ENCODE peak calls at places on chromosomes 2 and 18, in seven cellular contexts. One of them, this sample, is unnamed.

GRCh38 chr2:172229125-172229524 is 126.4 kb upstream of the DLX2 start:
- DNase-seq in fibroblast of lung: no peak
- DNase-seq in H1: no peak
- DNase-seq in MM.1S: no peak
- DNase-seq in astrocyte: no peak
- DNase-seq in K562: no peak
- DNase-seq in PC-3: no peak
- DNase-seq in this sample: no peak

GRCh38 chr2:58973831-58974281 is 732.7 kb upstream of the FANCL start:
- DNase-seq in fibroblast of lung: no peak
- DNase-seq in H1: no peak
- DNase-seq in MM.1S: no peak
- DNase-seq in astrocyte: peak
- DNase-seq in K562: no peak
- DNase-seq in PC-3: no peak
- DNase-seq in this sample: no peak

GRCh38 chr2:140600116-140600515 is 1530.7 kb downstream of the LRP1B start:
- DNase-seq in fibroblast of lung: peak
- DNase-seq in H1: no peak
- DNase-seq in MM.1S: no peak
- DNase-seq in astrocyte: peak
- DNase-seq in K562: no peak
- DNase-seq in PC-3: peak
- DNase-seq in this sample: no peak

GRCh38 chr2:61135510-61135909 is 26.5 kb upstream of the C2orf74 start:
- DNase-seq in fibroblast of lung: peak
- DNase-seq in H1: no peak
- DNase-seq in MM.1S: peak
- DNase-seq in astrocyte: peak
- DNase-seq in K562: peak
- DNase-seq in PC-3: peak
- DNase-seq in this sample: no peak

GRCh38 chr2:129103922-129104878 is 785.5 kb upstream of the HS6ST1 start:
- DNase-seq in fibroblast of lung: no peak
- DNase-seq in H1: no peak
- DNase-seq in MM.1S: no peak
- DNase-seq in astrocyte: no peak
- DNase-seq in K562: no peak
- DNase-seq in PC-3: no peak
- DNase-seq in this sample: no peak

GRCh38 chr2:61368687-61369665 is 101.9 kb downstream of the USP34 start:
- DNase-seq in fibroblast of lung: no peak
- DNase-seq in H1: no peak
- DNase-seq in MM.1S: peak
- DNase-seq in astrocyte: peak
- DNase-seq in K562: no peak
- DNase-seq in PC-3: no peak
- DNase-seq in this sample: no peak

GRCh38 chr2:54629914-54630609 is 93.4 kb upstream of the EML6 start:
- DNase-seq in fibroblast of lung: no peak
- DNase-seq in H1: no peak
- DNase-seq in MM.1S: no peak
- DNase-seq in astrocyte: peak
- DNase-seq in K562: no peak
- DNase-seq in PC-3: peak
- DNase-seq in this sample: no peak

GRCh38 chr2:176490061-176490861 is 221.0 kb downstream of the MTX2 start:
- DNase-seq in fibroblast of lung: peak
- DNase-seq in H1: peak
- DNase-seq in MM.1S: no peak
- DNase-seq in astrocyte: peak
- DNase-seq in K562: peak
- DNase-seq in PC-3: no peak
- DNase-seq in this sample: no peak

GRCh38 chr2:190663839-190664238 is 15.0 kb downstream of the NAB1 start:
- DNase-seq in fibroblast of lung: no peak
- DNase-seq in H1: no peak
- DNase-seq in MM.1S: no peak
- DNase-seq in astrocyte: peak
- DNase-seq in K562: no peak
- DNase-seq in PC-3: peak
- DNase-seq in this sample: no peak

GRCh38 chr18:916562-916961 is 11.9 kb downstream of the ADCYAP1 start:
- DNase-seq in fibroblast of lung: no peak
- DNase-seq in H1: no peak
- DNase-seq in MM.1S: no peak
- DNase-seq in astrocyte: no peak
- DNase-seq in K562: no peak
- DNase-seq in PC-3: no peak
- DNase-seq in this sample: no peak

GRCh38 chr18:52481116-52481515 is 141.1 kb downstream of the DCC start:
- DNase-seq in fibroblast of lung: no peak
- DNase-seq in H1: no peak
- DNase-seq in MM.1S: no peak
- DNase-seq in astrocyte: no peak
- DNase-seq in K562: no peak
- DNase-seq in PC-3: no peak
- DNase-seq in this sample: no peak

GRCh38 chr18:79507546-79508480 is 112.1 kb downstream of the NFATC1 start:
- DNase-seq in fibroblast of lung: peak
- DNase-seq in H1: no peak
- DNase-seq in MM.1S: no peak
- DNase-seq in astrocyte: peak
- DNase-seq in K562: no peak
- DNase-seq in PC-3: peak
- DNase-seq in this sample: no peak

GRCh38 chr2:30026091-30027055 is 105.0 kb upstream of the ALK start:
- DNase-seq in fibroblast of lung: peak
- DNase-seq in H1: peak
- DNase-seq in MM.1S: no peak
- DNase-seq in astrocyte: peak
- DNase-seq in K562: peak
- DNase-seq in PC-3: peak
- DNase-seq in this sample: no peak

GRCh38 chr18:40079786-40080185 is 1875.2 kb upstream of the PIK3C3 start:
- DNase-seq in fibroblast of lung: no peak
- DNase-seq in H1: no peak
- DNase-seq in MM.1S: no peak
- DNase-seq in astrocyte: no peak
- DNase-seq in K562: no peak
- DNase-seq in PC-3: no peak
- DNase-seq in this sample: no peak

GRCh38 chr2:109535217-109535946 is 78.4 kb downstream of the SEPTIN10 start:
- DNase-seq in fibroblast of lung: no peak
- DNase-seq in H1: no peak
- DNase-seq in MM.1S: no peak
- DNase-seq in astrocyte: no peak
- DNase-seq in K562: no peak
- DNase-seq in PC-3: no peak
- DNase-seq in this sample: no peak

GRCh38 chr18:14924226-14924625 is 176.3 kb downstream of the ANKRD30B start:
- DNase-seq in fibroblast of lung: peak
- DNase-seq in H1: no peak
- DNase-seq in MM.1S: no peak
- DNase-seq in astrocyte: no peak
- DNase-seq in K562: no peak
- DNase-seq in PC-3: peak
- DNase-seq in this sample: no peak

GRCh38 chr2:36379710-36380448 is 24.3 kb downstream of the CRIM1 start:
- DNase-seq in fibroblast of lung: peak
- DNase-seq in H1: no peak
- DNase-seq in MM.1S: no peak
- DNase-seq in astrocyte: peak
- DNase-seq in K562: no peak
- DNase-seq in PC-3: peak
- DNase-seq in this sample: no peak

GRCh38 chr2:142843731-142844130 is 33.7 kb upstream of the KYNU start:
- DNase-seq in fibroblast of lung: no peak
- DNase-seq in H1: no peak
- DNase-seq in MM.1S: no peak
- DNase-seq in astrocyte: no peak
- DNase-seq in K562: no peak
- DNase-seq in PC-3: no peak
- DNase-seq in this sample: no peak

GRCh38 chr18:10953672-10954071 is 195.7 kb downstream of the PIEZO2 start:
- DNase-seq in fibroblast of lung: no peak
- DNase-seq in H1: no peak
- DNase-seq in MM.1S: peak
- DNase-seq in astrocyte: no peak
- DNase-seq in K562: no peak
- DNase-seq in PC-3: no peak
- DNase-seq in this sample: no peak

GRCh38 chr2:99389371-99389770 is 52.2 kb downstream of the EIF5B start:
- DNase-seq in fibroblast of lung: peak
- DNase-seq in H1: no peak
- DNase-seq in MM.1S: no peak
- DNase-seq in astrocyte: peak
- DNase-seq in K562: no peak
- DNase-seq in PC-3: no peak
- DNase-seq in this sample: no peak

GRCh38 chr2:54239427-54239826 is 16.6 kb downstream of the TSPYL6 start:
- DNase-seq in fibroblast of lung: peak
- DNase-seq in H1: no peak
- DNase-seq in MM.1S: no peak
- DNase-seq in astrocyte: peak
- DNase-seq in K562: no peak
- DNase-seq in PC-3: peak
- DNase-seq in this sample: no peak

GRCh38 chr2:10169053-10169578 is 46.6 kb downstream of the RRM2 start:
- DNase-seq in fibroblast of lung: no peak
- DNase-seq in H1: no peak
- DNase-seq in MM.1S: no peak
- DNase-seq in astrocyte: no peak
- DNase-seq in K562: no peak
- DNase-seq in PC-3: peak
- DNase-seq in this sample: no peak

GRCh38 chr2:10171006-10171800 is 48.7 kb downstream of the RRM2 start:
- DNase-seq in fibroblast of lung: no peak
- DNase-seq in H1: no peak
- DNase-seq in MM.1S: no peak
- DNase-seq in astrocyte: no peak
- DNase-seq in K562: no peak
- DNase-seq in PC-3: no peak
- DNase-seq in this sample: no peak

GRCh38 chr2:10172033-10172865 is 49.7 kb downstream of the RRM2 start:
- DNase-seq in fibroblast of lung: no peak
- DNase-seq in H1: no peak
- DNase-seq in MM.1S: no peak
- DNase-seq in astrocyte: no peak
- DNase-seq in K562: no peak
- DNase-seq in PC-3: no peak
- DNase-seq in this sample: no peak

GRCh38 chr2:10169581-10169980 is 47.0 kb downstream of the RRM2 start:
- DNase-seq in fibroblast of lung: no peak
- DNase-seq in H1: no peak
- DNase-seq in MM.1S: no peak
- DNase-seq in astrocyte: peak
- DNase-seq in K562: no peak
- DNase-seq in PC-3: no peak
- DNase-seq in this sample: no peak

GRCh38 chr2:10170256-10170655 is 47.7 kb downstream of the RRM2 start:
- DNase-seq in fibroblast of lung: peak
- DNase-seq in H1: no peak
- DNase-seq in MM.1S: no peak
- DNase-seq in astrocyte: peak
- DNase-seq in K562: no peak
- DNase-seq in PC-3: peak
- DNase-seq in this sample: no peak
- H3K9ac ChIP-seq in fibroblast of lung: no peak
- H3K9ac ChIP-seq in H1: no peak
- H3K9ac ChIP-seq in MM.1S: no peak
- H3K9ac ChIP-seq in astrocyte: peak
- H3K9ac ChIP-seq in K562: no peak
- H3K9ac ChIP-seq in PC-3: no peak
- H3K9ac ChIP-seq in this sample: no peak

GRCh38 chr2:235270951-235271350 is 222.9 kb upstream of the AGAP1 start:
- DNase-seq in fibroblast of lung: peak
- DNase-seq in H1: no peak
- DNase-seq in MM.1S: peak
- DNase-seq in astrocyte: peak
- DNase-seq in K562: no peak
- DNase-seq in PC-3: no peak
- DNase-seq in this sample: no peak
- TF ChIP-seq EZH2 in fibroblast of lung: no peak
- TF ChIP-seq EZH2 in H1: no peak
- TF ChIP-seq EZH2 in MM.1S: no peak
- TF ChIP-seq EZH2 in astrocyte: no peak
- TF ChIP-seq EZH2 in K562: no peak
- TF ChIP-seq EZH2 in PC-3: no peak
- TF ChIP-seq EZH2 in this sample: no peak

GRCh38 chr2:231297108-231297908 is 98.2 kb upstream of the B3GNT7 start:
- DNase-seq in fibroblast of lung: peak
- DNase-seq in H1: peak
- DNase-seq in MM.1S: peak
- DNase-seq in astrocyte: peak
- DNase-seq in K562: peak
- DNase-seq in PC-3: peak
- DNase-seq in this sample: no peak
- H3K9ac ChIP-seq in fibroblast of lung: no peak
- H3K9ac ChIP-seq in H1: no peak
- H3K9ac ChIP-seq in MM.1S: no peak
- H3K9ac ChIP-seq in astrocyte: no peak
- H3K9ac ChIP-seq in K562: no peak
- H3K9ac ChIP-seq in PC-3: no peak
- H3K9ac ChIP-seq in this sample: no peak

DNA sequence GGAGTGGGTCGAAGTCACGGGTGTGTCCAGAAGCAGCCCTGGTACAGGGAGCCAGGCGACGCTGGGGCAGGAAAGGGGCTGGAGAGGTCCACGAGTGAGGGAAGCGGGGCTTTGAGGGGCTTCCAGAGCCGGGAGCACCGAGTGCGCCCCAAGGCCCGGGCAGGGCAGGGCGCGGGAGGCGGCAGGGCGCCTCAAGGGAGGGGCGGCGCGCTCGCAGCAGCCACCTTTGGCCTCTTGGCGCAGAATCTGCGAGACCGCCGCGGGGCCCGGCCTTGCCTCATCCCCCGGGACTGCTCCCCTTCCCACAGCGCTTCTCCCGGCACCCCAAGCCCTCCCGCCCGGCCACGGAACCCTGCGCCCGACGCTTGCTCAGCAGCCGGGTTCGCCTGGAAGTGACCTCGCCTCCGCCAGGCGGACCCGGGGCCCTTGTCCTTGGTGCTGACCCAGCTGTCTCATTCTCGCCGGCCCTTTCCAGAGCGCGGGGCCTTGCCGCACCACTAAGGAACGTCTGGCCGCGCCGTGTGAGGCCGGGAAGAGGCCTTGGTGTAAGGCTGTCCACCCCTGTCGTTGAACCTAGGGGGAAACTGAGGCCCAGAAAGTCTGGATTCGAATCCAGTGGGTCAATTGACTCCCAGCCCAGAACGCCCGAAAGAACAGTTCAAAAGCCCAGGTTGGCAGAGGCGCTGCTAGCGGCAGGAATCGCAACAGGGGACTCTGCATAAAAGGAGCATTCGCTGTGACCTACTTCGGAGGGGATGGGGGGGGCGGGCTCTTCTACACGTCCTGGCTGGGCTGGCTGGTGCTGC is 584 bp upstream of the DNER start:
- DNase-seq in fibroblast of lung: peak
- DNase-seq in H1: peak
- DNase-seq in MM.1S: peak
- DNase-seq in astrocyte: peak
- DNase-seq in K562: peak
- DNase-seq in PC-3: peak
- DNase-seq in this sample: no peak
- TF ChIP-seq EZH2 in fibroblast of lung: no peak
- TF ChIP-seq EZH2 in H1: no peak
- TF ChIP-seq EZH2 in MM.1S: no peak
- TF ChIP-seq EZH2 in astrocyte: no peak
- TF ChIP-seq EZH2 in K562: no peak
- TF ChIP-seq EZH2 in PC-3: no peak
- TF ChIP-seq EZH2 in this sample: no peak